ENCODE peak calls at places on chromosomes 3 and 15, in ten cellular contexts. One of them, this sample, is unnamed.

GRCh38 chr3:37210230-37210629 is 35.8 kb upstream of the LRRFIP2 start:
- DNase-seq in HL-60: no peak
- DNase-seq in astrocyte: peak
- DNase-seq in gastrocnemius medialis: no peak
- DNase-seq in ovary: no peak
- DNase-seq in fibroblast of lung: peak
- DNase-seq in esophagus squamous epithelium: no peak
- DNase-seq in cardiac fibroblast: no peak
- DNase-seq in transverse colon: no peak
- DNase-seq in MM.1S: no peak
- DNase-seq in this sample: peak

GRCh38 chr3:42497009-42497731 is 5.3 kb upstream of the VIPR1 start:
- DNase-seq in gastrocnemius medialis: no peak
- DNase-seq in esophagus squamous epithelium: no peak
- DNase-seq in cardiac fibroblast: peak
- DNase-seq in MM.1S: no peak
- DNase-seq in HL-60: no peak
- DNase-seq in transverse colon: no peak
- DNase-seq in astrocyte: peak
- DNase-seq in fibroblast of lung: peak
- DNase-seq in ovary: no peak
- DNase-seq in this sample: peak

GRCh38 chr3:171586274-171586673 is 126.1 kb upstream of the TNIK start:
- DNase-seq in transverse colon: no peak
- DNase-seq in esophagus squamous epithelium: no peak
- DNase-seq in cardiac fibroblast: no peak
- DNase-seq in MM.1S: no peak
- DNase-seq in ovary: no peak
- DNase-seq in gastrocnemius medialis: no peak
- DNase-seq in fibroblast of lung: no peak
- DNase-seq in HL-60: no peak
- DNase-seq in astrocyte: no peak
- DNase-seq in this sample: no peak

GRCh38 chr15:36026627-36027026 is 480.7 kb upstream of the DPH6 start:
- DNase-seq in cardiac fibroblast: no peak
- DNase-seq in esophagus squamous epithelium: no peak
- DNase-seq in ovary: no peak
- DNase-seq in fibroblast of lung: no peak
- DNase-seq in astrocyte: no peak
- DNase-seq in transverse colon: no peak
- DNase-seq in HL-60: no peak
- DNase-seq in MM.1S: no peak
- DNase-seq in gastrocnemius medialis: no peak
- DNase-seq in this sample: no peak

GRCh38 chr3:117921411-117921810 is 1113.2 kb downstream of the IGSF11 start:
- DNase-seq in MM.1S: no peak
- DNase-seq in ovary: no peak
- DNase-seq in HL-60: no peak
- DNase-seq in transverse colon: no peak
- DNase-seq in cardiac fibroblast: no peak
- DNase-seq in gastrocnemius medialis: no peak
- DNase-seq in astrocyte: no peak
- DNase-seq in esophagus squamous epithelium: no peak
- DNase-seq in fibroblast of lung: no peak
- DNase-seq in this sample: no peak

GRCh38 chr15:57259511-57260143 is 116.7 kb upstream of the CGNL1 start:
- DNase-seq in astrocyte: no peak
- DNase-seq in MM.1S: no peak
- DNase-seq in gastrocnemius medialis: no peak
- DNase-seq in esophagus squamous epithelium: no peak
- DNase-seq in cardiac fibroblast: no peak
- DNase-seq in HL-60: no peak
- DNase-seq in ovary: no peak
- DNase-seq in fibroblast of lung: peak
- DNase-seq in transverse colon: peak
- DNase-seq in this sample: no peak

GRCh38 chr3:98874602-98875249 is 26.8 kb downstream of the DCBLD2 start:
- DNase-seq in MM.1S: no peak
- DNase-seq in transverse colon: no peak
- DNase-seq in fibroblast of lung: no peak
- DNase-seq in gastrocnemius medialis: no peak
- DNase-seq in astrocyte: no peak
- DNase-seq in esophagus squamous epithelium: no peak
- DNase-seq in HL-60: no peak
- DNase-seq in ovary: no peak
- DNase-seq in cardiac fibroblast: no peak
- DNase-seq in this sample: no peak

GRCh38 chr15:74386496-74387140 is 19.2 kb upstream of the CYP11A1 start:
- DNase-seq in cardiac fibroblast: no peak
- DNase-seq in gastrocnemius medialis: no peak
- DNase-seq in astrocyte: no peak
- DNase-seq in ovary: no peak
- DNase-seq in MM.1S: no peak
- DNase-seq in esophagus squamous epithelium: no peak
- DNase-seq in transverse colon: no peak
- DNase-seq in HL-60: no peak
- DNase-seq in fibroblast of lung: no peak
- DNase-seq in this sample: no peak

GRCh38 chr15:91488452-91488851 is 365.1 kb upstream of the SLCO3A1 start:
- DNase-seq in esophagus squamous epithelium: no peak
- DNase-seq in astrocyte: peak
- DNase-seq in transverse colon: no peak
- DNase-seq in fibroblast of lung: peak
- DNase-seq in HL-60: no peak
- DNase-seq in gastrocnemius medialis: no peak
- DNase-seq in ovary: no peak
- DNase-seq in MM.1S: no peak
- DNase-seq in cardiac fibroblast: peak
- DNase-seq in this sample: no peak

DNA sequence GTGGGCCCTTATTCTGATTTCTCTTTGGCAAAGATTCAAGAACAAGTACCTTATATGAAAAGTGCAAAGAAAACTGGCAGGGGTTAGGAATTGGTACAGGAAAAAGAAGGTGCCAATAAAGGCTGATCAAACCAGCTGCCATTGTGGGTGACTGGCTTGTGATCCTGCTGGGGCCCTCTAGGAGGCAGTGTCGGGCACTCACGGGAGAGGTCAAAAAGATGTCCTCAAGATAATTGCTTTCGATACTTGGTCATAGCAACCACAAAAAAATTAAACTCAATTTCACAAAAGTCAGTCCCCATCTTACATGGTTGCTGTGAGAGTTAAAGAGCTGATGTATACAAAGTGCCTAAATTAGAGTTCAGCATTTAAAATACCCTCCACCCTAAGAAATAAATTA is 31.0 kb upstream of the CAV3 start:
- DNase-seq in MM.1S: no peak
- DNase-seq in ovary: no peak
- DNase-seq in HL-60: no peak
- DNase-seq in cardiac fibroblast: no peak
- DNase-seq in gastrocnemius medialis: no peak
- DNase-seq in esophagus squamous epithelium: no peak
- DNase-seq in astrocyte: no peak
- DNase-seq in fibroblast of lung: no peak
- DNase-seq in transverse colon: no peak
- DNase-seq in this sample: no peak
- TF ChIP-seq CTCF in MM.1S: peak
- TF ChIP-seq CTCF in ovary: no peak
- TF ChIP-seq CTCF in HL-60: no peak
- TF ChIP-seq CTCF in cardiac fibroblast: peak
- TF ChIP-seq CTCF in gastrocnemius medialis: no peak
- TF ChIP-seq CTCF in esophagus squamous epithelium: no peak
- TF ChIP-seq CTCF in astrocyte: peak
- TF ChIP-seq CTCF in fibroblast of lung: peak
- TF ChIP-seq CTCF in transverse colon: peak
- TF ChIP-seq CTCF in this sample: peak

GRCh38 chr3:191361456-191361855 is 31.1 kb upstream of the UTS2B start:
- DNase-seq in esophagus squamous epithelium: no peak
- DNase-seq in HL-60: no peak
- DNase-seq in transverse colon: no peak
- DNase-seq in MM.1S: no peak
- DNase-seq in cardiac fibroblast: no peak
- DNase-seq in astrocyte: no peak
- DNase-seq in ovary: no peak
- DNase-seq in fibroblast of lung: no peak
- DNase-seq in gastrocnemius medialis: no peak
- DNase-seq in this sample: no peak
- H3K4me3 ChIP-seq in esophagus squamous epithelium: no peak
- H3K4me3 ChIP-seq in HL-60: no peak
- H3K4me3 ChIP-seq in transverse colon: no peak
- H3K4me3 ChIP-seq in MM.1S: no peak
- H3K4me3 ChIP-seq in cardiac fibroblast: no peak
- H3K4me3 ChIP-seq in astrocyte: no peak
- H3K4me3 ChIP-seq in ovary: no peak
- H3K4me3 ChIP-seq in fibroblast of lung: no peak
- H3K4me3 ChIP-seq in gastrocnemius medialis: no peak
- H3K4me3 ChIP-seq in this sample: no peak

GRCh38 chr3:31840252-31840651 is 140.8 kb downstream of the OSBPL10 start:
- DNase-seq in fibroblast of lung: peak
- DNase-seq in gastrocnemius medialis: no peak
- DNase-seq in HL-60: no peak
- DNase-seq in cardiac fibroblast: no peak
- DNase-seq in MM.1S: no peak
- DNase-seq in transverse colon: no peak
- DNase-seq in esophagus squamous epithelium: no peak
- DNase-seq in ovary: no peak
- DNase-seq in astrocyte: no peak
- DNase-seq in this sample: no peak
- TF ChIP-seq CTCF in fibroblast of lung: no peak
- TF ChIP-seq CTCF in gastrocnemius medialis: no peak
- TF ChIP-seq CTCF in HL-60: no peak
- TF ChIP-seq CTCF in cardiac fibroblast: no peak
- TF ChIP-seq CTCF in MM.1S: no peak
- TF ChIP-seq CTCF in transverse colon: no peak
- TF ChIP-seq CTCF in esophagus squamous epithelium: no peak
- TF ChIP-seq CTCF in ovary: no peak
- TF ChIP-seq CTCF in astrocyte: no peak
- TF ChIP-seq CTCF in this sample: no peak

GRCh38 chr15:101171954-101172353 is 79.9 kb downstream of the CHSY1 start:
- DNase-seq in MM.1S: no peak
- DNase-seq in esophagus squamous epithelium: no peak
- DNase-seq in ovary: no peak
- DNase-seq in fibroblast of lung: no peak
- DNase-seq in cardiac fibroblast: no peak
- DNase-seq in gastrocnemius medialis: no peak
- DNase-seq in transverse colon: no peak
- DNase-seq in HL-60: no peak
- DNase-seq in astrocyte: no peak
- DNase-seq in this sample: no peak
- H3K4me3 ChIP-seq in MM.1S: no peak
- H3K4me3 ChIP-seq in esophagus squamous epithelium: no peak
- H3K4me3 ChIP-seq in ovary: no peak
- H3K4me3 ChIP-seq in fibroblast of lung: no peak
- H3K4me3 ChIP-seq in cardiac fibroblast: no peak
- H3K4me3 ChIP-seq in gastrocnemius medialis: no peak
- H3K4me3 ChIP-seq in transverse colon: no peak
- H3K4me3 ChIP-seq in HL-60: no peak
- H3K4me3 ChIP-seq in astrocyte: no peak
- H3K4me3 ChIP-seq in this sample: no peak

DNA sequence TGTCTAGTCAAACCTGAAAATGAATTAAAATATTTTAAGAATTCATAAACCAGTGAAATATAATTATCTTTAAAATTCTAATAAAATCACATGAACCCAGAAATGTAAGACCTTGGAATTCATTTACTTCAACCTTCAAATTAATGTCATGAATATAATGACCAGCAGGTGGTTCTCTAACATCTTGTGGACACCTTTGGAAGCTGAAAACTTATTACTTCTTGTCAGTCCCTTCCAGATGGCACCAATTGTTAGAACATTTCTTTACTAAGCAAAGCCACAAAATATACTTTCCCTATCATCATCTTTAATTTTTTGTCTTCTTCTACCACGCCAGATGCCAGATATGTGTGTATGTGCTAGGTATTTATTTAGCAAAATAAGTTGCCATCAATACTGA is 240.0 kb downstream of the MBNL1 start:
- DNase-seq in MM.1S: peak
- DNase-seq in astrocyte: no peak
- DNase-seq in fibroblast of lung: no peak
- DNase-seq in gastrocnemius medialis: no peak
- DNase-seq in cardiac fibroblast: peak
- DNase-seq in esophagus squamous epithelium: no peak
- DNase-seq in HL-60: peak
- DNase-seq in ovary: no peak
- DNase-seq in transverse colon: no peak
- DNase-seq in this sample: peak
- TF ChIP-seq CTCF in MM.1S: peak
- TF ChIP-seq CTCF in astrocyte: peak
- TF ChIP-seq CTCF in fibroblast of lung: no peak
- TF ChIP-seq CTCF in gastrocnemius medialis: no peak
- TF ChIP-seq CTCF in cardiac fibroblast: peak
- TF ChIP-seq CTCF in esophagus squamous epithelium: no peak
- TF ChIP-seq CTCF in HL-60: no peak
- TF ChIP-seq CTCF in ovary: no peak
- TF ChIP-seq CTCF in transverse colon: peak
- TF ChIP-seq CTCF in this sample: peak

DNA sequence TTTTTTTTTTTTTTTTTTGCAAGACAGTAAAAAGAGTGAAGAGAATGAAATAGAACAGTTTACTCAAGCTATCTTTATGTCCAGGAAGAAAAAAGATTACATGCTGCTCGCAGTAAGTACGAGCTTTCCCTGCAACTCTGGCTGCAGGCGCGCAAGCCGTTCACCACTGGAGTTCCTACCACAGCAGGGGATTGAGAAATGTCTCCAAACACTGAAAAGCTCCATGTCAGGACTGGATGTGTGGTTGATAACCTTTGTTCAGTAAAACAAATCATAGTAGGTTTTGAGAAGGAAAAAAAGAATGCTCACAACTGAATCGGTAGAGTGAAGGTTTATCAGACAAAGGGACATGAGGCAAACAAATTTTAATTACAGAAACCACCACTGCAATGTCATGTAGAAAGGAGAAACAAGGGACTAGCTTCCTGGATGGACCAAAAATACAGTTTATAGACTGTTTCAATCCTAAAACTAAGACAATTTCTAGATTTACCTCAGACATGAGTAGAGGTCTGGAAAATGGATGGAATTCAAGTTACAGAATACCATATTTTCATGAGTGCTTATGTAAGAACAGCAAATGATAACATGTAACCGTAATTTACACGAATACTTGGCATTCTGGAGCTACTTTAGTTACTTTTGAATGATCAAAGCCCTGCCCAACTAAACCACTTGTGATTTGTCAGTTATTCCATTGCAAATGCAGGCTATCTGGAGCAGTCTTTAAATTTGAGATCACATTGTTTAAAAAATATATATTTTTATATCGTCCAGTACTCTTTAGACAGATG is 471.1 kb downstream of the SHQ1 start:
- DNase-seq in ovary: no peak
- DNase-seq in MM.1S: no peak
- DNase-seq in transverse colon: no peak
- DNase-seq in fibroblast of lung: no peak
- DNase-seq in gastrocnemius medialis: no peak
- DNase-seq in astrocyte: no peak
- DNase-seq in cardiac fibroblast: no peak
- DNase-seq in esophagus squamous epithelium: no peak
- DNase-seq in HL-60: no peak
- DNase-seq in this sample: no peak
- H3K4me3 ChIP-seq in ovary: no peak
- H3K4me3 ChIP-seq in MM.1S: no peak
- H3K4me3 ChIP-seq in transverse colon: no peak
- H3K4me3 ChIP-seq in fibroblast of lung: no peak
- H3K4me3 ChIP-seq in gastrocnemius medialis: no peak
- H3K4me3 ChIP-seq in astrocyte: no peak
- H3K4me3 ChIP-seq in cardiac fibroblast: no peak
- H3K4me3 ChIP-seq in esophagus squamous epithelium: no peak
- H3K4me3 ChIP-seq in HL-60: no peak
- H3K4me3 ChIP-seq in this sample: no peak